ENCODE peak calls at places on chromosome X, in six cellular contexts. One of them, this sample, is unnamed. For H3K36me3, the result is how much of the 10 kb centered on the place peaks cover.

GRCh38 chrX:149629730-149630387 is 1.7 kb downstream of the TMEM185A start:
- DNase-seq in mucosa of descending colon: no peak
- DNase-seq in kidney: no peak
- DNase-seq in pancreas: no peak
- DNase-seq in right atrium auricular region: no peak
- DNase-seq in WERI-Rb-1: no peak
- DNase-seq in this sample: no peak

GRCh38 chrX:35842657-35843056 is 44.5 kb downstream of the MAGEB16 start:
- DNase-seq in mucosa of descending colon: no peak
- DNase-seq in kidney: no peak
- DNase-seq in pancreas: no peak
- DNase-seq in right atrium auricular region: no peak
- DNase-seq in WERI-Rb-1: no peak
- DNase-seq in this sample: no peak

GRCh38 chrX:24767557-24767956 is 73.8 kb downstream of the POLA1 start:
- DNase-seq in mucosa of descending colon: no peak
- DNase-seq in kidney: no peak
- DNase-seq in pancreas: no peak
- DNase-seq in right atrium auricular region: no peak
- DNase-seq in WERI-Rb-1: no peak
- DNase-seq in this sample: no peak

GRCh38 chrX:17944833-17945497 is 83.9 kb upstream of the RAI2 start:
- DNase-seq in mucosa of descending colon: no peak
- DNase-seq in kidney: no peak
- DNase-seq in pancreas: no peak
- DNase-seq in right atrium auricular region: no peak
- DNase-seq in WERI-Rb-1: peak
- DNase-seq in this sample: no peak

GRCh38 chrX:63754141-63754859 is 30.7 kb downstream of the ARHGEF9 start:
- DNase-seq in mucosa of descending colon: peak
- DNase-seq in kidney: no peak
- DNase-seq in pancreas: no peak
- DNase-seq in right atrium auricular region: no peak
- DNase-seq in WERI-Rb-1: no peak
- DNase-seq in this sample: no peak

GRCh38 chrX:110108381-110108796 is 105.5 kb downstream of the TMEM164 start:
- DNase-seq in mucosa of descending colon: no peak
- DNase-seq in kidney: no peak
- DNase-seq in pancreas: no peak
- DNase-seq in right atrium auricular region: no peak
- DNase-seq in WERI-Rb-1: no peak
- DNase-seq in this sample: no peak

GRCh38 chrX:119067023-119067739 is 5.6 kb upstream of the CT47C1 start:
- DNase-seq in mucosa of descending colon: peak
- DNase-seq in kidney: no peak
- DNase-seq in pancreas: no peak
- DNase-seq in right atrium auricular region: no peak
- DNase-seq in WERI-Rb-1: peak
- DNase-seq in this sample: no peak

GRCh38 chrX:124346064-124346876 is at the start of gene SH2D1A:
- DNase-seq in mucosa of descending colon: no peak
- DNase-seq in kidney: no peak
- DNase-seq in pancreas: peak
- DNase-seq in right atrium auricular region: no peak
- DNase-seq in WERI-Rb-1: no peak
- DNase-seq in this sample: no peak

GRCh38 chrX:151505796-151506195 is 57.7 kb upstream of the PASD1 start:
- DNase-seq in mucosa of descending colon: no peak
- DNase-seq in kidney: no peak
- DNase-seq in pancreas: no peak
- DNase-seq in right atrium auricular region: no peak
- DNase-seq in WERI-Rb-1: peak
- DNase-seq in this sample: no peak

GRCh38 chrX:113522814-113523213 is 682.2 kb upstream of the AMOT start:
- DNase-seq in mucosa of descending colon: no peak
- DNase-seq in kidney: no peak
- DNase-seq in pancreas: no peak
- DNase-seq in right atrium auricular region: no peak
- DNase-seq in WERI-Rb-1: no peak
- DNase-seq in this sample: no peak

GRCh38 chrX:54066841-54067240 is 22.6 kb upstream of the PHF8 start:
- DNase-seq in mucosa of descending colon: no peak
- DNase-seq in kidney: no peak
- DNase-seq in pancreas: no peak
- DNase-seq in right atrium auricular region: no peak
- DNase-seq in WERI-Rb-1: no peak
- DNase-seq in this sample: no peak

GRCh38 chrX:20063716-20064351 is 52.9 kb downstream of the MAP7D2 start:
- DNase-seq in mucosa of descending colon: no peak
- DNase-seq in kidney: no peak
- DNase-seq in pancreas: no peak
- DNase-seq in right atrium auricular region: no peak
- DNase-seq in WERI-Rb-1: peak
- DNase-seq in this sample: no peak

GRCh38 chrX:153688900-153689590 is 1.3 kb downstream of the SLC6A8 start:
- DNase-seq in mucosa of descending colon: no peak
- DNase-seq in kidney: peak
- DNase-seq in pancreas: peak
- DNase-seq in right atrium auricular region: no peak
- DNase-seq in WERI-Rb-1: no peak
- DNase-seq in this sample: no peak

GRCh38 chrX:94524867-94525266 is 850.9 kb downstream of the FAM133A start:
- DNase-seq in mucosa of descending colon: no peak
- DNase-seq in kidney: no peak
- DNase-seq in pancreas: no peak
- DNase-seq in right atrium auricular region: no peak
- DNase-seq in WERI-Rb-1: no peak
- DNase-seq in this sample: no peak

GRCh38 chrX:30580641-30581040 is 3.1 kb upstream of the TASL start:
- DNase-seq in mucosa of descending colon: no peak
- DNase-seq in kidney: no peak
- DNase-seq in pancreas: no peak
- DNase-seq in right atrium auricular region: no peak
- DNase-seq in WERI-Rb-1: no peak
- DNase-seq in this sample: no peak

GRCh38 chrX:97234471-97235097 is 350.9 kb downstream of the RPA4 start:
- DNase-seq in mucosa of descending colon: no peak
- DNase-seq in kidney: no peak
- DNase-seq in pancreas: no peak
- DNase-seq in right atrium auricular region: no peak
- DNase-seq in WERI-Rb-1: no peak
- DNase-seq in this sample: no peak

GRCh38 chrX:9654928-9655327 is 110.7 kb downstream of the GPR143 start:
- DNase-seq in mucosa of descending colon: no peak
- DNase-seq in kidney: no peak
- DNase-seq in pancreas: no peak
- DNase-seq in right atrium auricular region: no peak
- DNase-seq in WERI-Rb-1: no peak
- DNase-seq in this sample: no peak

GRCh38 chrX:9656277-9656676 is 109.4 kb downstream of the GPR143 start:
- DNase-seq in mucosa of descending colon: no peak
- DNase-seq in kidney: peak
- DNase-seq in pancreas: no peak
- DNase-seq in right atrium auricular region: no peak
- DNase-seq in WERI-Rb-1: no peak
- DNase-seq in this sample: no peak

GRCh38 chrX:9659571-9660195 is 106.0 kb downstream of the GPR143 start:
- DNase-seq in mucosa of descending colon: no peak
- DNase-seq in kidney: no peak
- DNase-seq in pancreas: no peak
- DNase-seq in right atrium auricular region: no peak
- DNase-seq in WERI-Rb-1: no peak
- DNase-seq in this sample: no peak

GRCh38 chrX:9657590-9658256 is 107.9 kb downstream of the GPR143 start:
- DNase-seq in mucosa of descending colon: no peak
- DNase-seq in kidney: no peak
- DNase-seq in pancreas: no peak
- DNase-seq in right atrium auricular region: no peak
- DNase-seq in WERI-Rb-1: no peak
- DNase-seq in this sample: no peak

DNA sequence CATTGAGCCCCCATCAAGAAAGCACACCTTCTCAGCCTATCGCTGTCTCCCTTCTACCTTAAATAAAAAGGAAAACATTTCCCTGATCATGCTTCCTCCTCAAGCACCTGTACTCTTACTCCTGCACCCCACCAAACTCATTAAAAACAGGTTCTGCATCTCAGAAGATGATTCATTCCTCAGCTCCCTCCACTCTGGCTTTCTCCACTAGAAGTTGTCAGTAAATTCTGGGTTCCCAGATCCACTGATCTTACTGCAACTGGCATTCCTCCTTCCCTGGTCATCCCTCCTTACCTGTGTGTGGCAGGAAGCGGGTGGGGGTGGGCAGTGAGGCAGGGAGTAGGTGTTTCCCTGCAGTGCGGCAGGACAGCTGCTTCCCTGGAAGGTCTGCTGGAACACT is 108.8 kb downstream of the GPR143 start:
- DNase-seq in mucosa of descending colon: no peak
- DNase-seq in kidney: no peak
- DNase-seq in pancreas: no peak
- DNase-seq in right atrium auricular region: no peak
- DNase-seq in WERI-Rb-1: no peak
- DNase-seq in this sample: no peak
- H3K36me3 ChIP-seq in mucosa of descending colon: under half
- H3K36me3 ChIP-seq in kidney: under half
- H3K36me3 ChIP-seq in pancreas: under half
- H3K36me3 ChIP-seq in right atrium auricular region: under half
- H3K36me3 ChIP-seq in WERI-Rb-1: under half
- H3K36me3 ChIP-seq in this sample: under half

GRCh38 chrX:43953218-43953617 is 20.0 kb downstream of the NDP start:
- DNase-seq in mucosa of descending colon: no peak
- DNase-seq in kidney: no peak
- DNase-seq in pancreas: no peak
- DNase-seq in right atrium auricular region: no peak
- DNase-seq in WERI-Rb-1: no peak
- DNase-seq in this sample: no peak

DNA sequence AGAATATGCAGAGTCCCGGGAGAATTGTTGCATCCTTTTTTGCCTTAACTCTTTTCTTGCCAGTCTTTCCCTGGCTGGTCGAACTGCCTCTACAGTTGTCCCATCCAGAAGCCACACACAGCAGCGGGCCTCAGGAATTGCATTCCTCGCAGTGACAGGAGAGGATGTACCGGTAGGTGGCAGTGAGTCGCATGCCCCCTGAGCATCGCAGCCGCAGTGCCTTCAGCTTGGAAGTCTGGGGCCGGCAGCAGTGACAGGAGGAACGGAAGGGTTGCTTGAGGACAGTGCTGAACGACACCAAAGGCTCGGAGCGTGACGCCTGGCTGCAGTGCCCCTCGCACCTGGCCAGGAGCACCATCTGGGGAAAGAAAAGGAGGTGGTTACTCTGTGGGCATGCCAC is 23.5 kb downstream of the NDP start:
- DNase-seq in mucosa of descending colon: peak
- DNase-seq in kidney: peak
- DNase-seq in pancreas: peak
- DNase-seq in right atrium auricular region: no peak
- DNase-seq in WERI-Rb-1: peak
- DNase-seq in this sample: no peak
- TF ChIP-seq CTCF in mucosa of descending colon: no peak
- TF ChIP-seq CTCF in kidney: peak
- TF ChIP-seq CTCF in pancreas: no peak
- TF ChIP-seq CTCF in right atrium auricular region: peak
- TF ChIP-seq CTCF in WERI-Rb-1: peak
- TF ChIP-seq CTCF in this sample: peak

GRCh38 chrX:49756692-49757091 is 60.9 kb upstream of the PAGE1 start:
- DNase-seq in mucosa of descending colon: no peak
- DNase-seq in kidney: no peak
- DNase-seq in pancreas: no peak
- DNase-seq in right atrium auricular region: no peak
- DNase-seq in WERI-Rb-1: no peak
- DNase-seq in this sample: no peak

GRCh38 chrX:49748211-49748956 is 52.6 kb upstream of the PAGE1 start:
- DNase-seq in mucosa of descending colon: no peak
- DNase-seq in kidney: no peak
- DNase-seq in pancreas: no peak
- DNase-seq in right atrium auricular region: no peak
- DNase-seq in WERI-Rb-1: no peak
- DNase-seq in this sample: no peak

GRCh38 chrX:49753691-49754090 is 57.9 kb upstream of the PAGE1 start:
- DNase-seq in mucosa of descending colon: no peak
- DNase-seq in kidney: no peak
- DNase-seq in pancreas: no peak
- DNase-seq in right atrium auricular region: no peak
- DNase-seq in WERI-Rb-1: no peak
- DNase-seq in this sample: no peak

GRCh38 chrX:49754238-49754857 is 58.6 kb upstream of the PAGE1 start:
- DNase-seq in mucosa of descending colon: peak
- DNase-seq in kidney: no peak
- DNase-seq in pancreas: no peak
- DNase-seq in right atrium auricular region: no peak
- DNase-seq in WERI-Rb-1: peak
- DNase-seq in this sample: no peak
- H3K4me3 ChIP-seq in mucosa of descending colon: no peak
- H3K4me3 ChIP-seq in kidney: no peak
- H3K4me3 ChIP-seq in pancreas: no peak
- H3K4me3 ChIP-seq in right atrium auricular region: no peak
- H3K4me3 ChIP-seq in WERI-Rb-1: no peak
- H3K4me3 ChIP-seq in this sample: no peak

DNA sequence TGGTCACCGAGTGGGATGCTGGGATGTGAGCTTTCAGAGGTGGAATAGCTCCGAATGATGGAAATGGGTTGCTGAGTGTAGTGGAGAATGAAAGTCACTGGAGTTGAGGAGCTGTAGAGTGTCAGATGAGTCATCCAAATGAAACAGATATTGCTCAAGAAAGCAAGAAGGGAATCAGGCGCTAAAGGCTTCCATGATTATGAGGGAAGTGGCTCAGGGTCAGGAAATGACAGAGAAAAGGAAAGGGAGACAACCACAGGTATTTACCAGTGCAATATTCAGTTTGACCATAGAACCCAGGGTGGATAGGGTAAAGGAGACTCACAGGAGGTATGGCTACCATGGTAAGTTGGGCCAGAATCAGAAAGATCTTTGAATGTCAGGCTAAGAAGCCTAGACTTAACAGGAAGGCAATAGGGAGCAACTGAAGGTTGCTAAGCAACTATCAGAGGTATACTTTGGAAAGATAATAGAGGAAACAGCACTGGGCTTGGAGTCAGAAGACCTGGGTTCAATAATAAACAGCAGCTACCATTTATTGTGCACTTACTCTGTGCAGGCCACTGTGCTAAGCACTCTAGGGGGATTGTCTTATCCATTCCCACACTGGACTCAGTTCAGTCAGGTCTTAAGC is 11.7 kb downstream of the LAS1L start:
- DNase-seq in mucosa of descending colon: no peak
- DNase-seq in kidney: no peak
- DNase-seq in pancreas: no peak
- DNase-seq in right atrium auricular region: no peak
- DNase-seq in WERI-Rb-1: no peak
- DNase-seq in this sample: no peak
- H3K36me3 ChIP-seq in mucosa of descending colon: under half
- H3K36me3 ChIP-seq in kidney: under half
- H3K36me3 ChIP-seq in pancreas: under half
- H3K36me3 ChIP-seq in right atrium auricular region: under half
- H3K36me3 ChIP-seq in WERI-Rb-1: under half
- H3K36me3 ChIP-seq in this sample: under half